ENCODE peak calls at places on chromosomes 12 and 14, in four cellular contexts. O, X, F and R are unnamed samples.

GRCh38 chr12:18428416-18428815 is 167.1 kb downstream of the PIK3C2G start:
- DNase-seq in O (peak), X (no peak), F (no peak), R (no peak)

GRCh38 chr14:90609376-90609775 is 206.9 kb downstream of the TTC7B start:
- DNase-seq in O (no peak), X (no peak), F (no peak), R (no peak)

GRCh38 chr12:87254371-87255030 is 774.7 kb downstream of the C12orf50 start:
- DNase-seq in O (no peak), X (no peak), F (no peak), R (no peak)

GRCh38 chr12:68340404-68341270 is 8.5 kb upstream of the MDM1 start:
- DNase-seq in O (peak), X (no peak), F (no peak), R (no peak)

GRCh38 chr12:52633383-52633782 is 15.0 kb upstream of the KRT73 start:
- DNase-seq in O (no peak), X (no peak), F (peak), R (no peak)

GRCh38 chr12:22284871-22285270 is 49.6 kb downstream of the ST8SIA1 start:
- DNase-seq in O (no peak), X (no peak), F (no peak), R (no peak)

GRCh38 chr14:94998702-94999101 is 158.6 kb downstream of the DICER1 start:
- DNase-seq in O (peak), X (no peak), F (no peak), R (peak)

GRCh38 chr14:68285421-68286179 is 466.0 kb downstream of the RAD51B start:
- DNase-seq in O (no peak), X (no peak), F (no peak), R (no peak)

GRCh38 chr12:49673446-49674317 is 33.5 kb downstream of the FMNL3 start:
- DNase-seq in O (no peak), X (no peak), F (no peak), R (peak)

GRCh38 chr12:27777141-27777540 is 2.9 kb upstream of the KLHL42 start:
- DNase-seq in O (no peak), X (no peak), F (no peak), R (no peak)

GRCh38 chr12:109252799-109253198 is 56.3 kb downstream of the FOXN4 start:
- DNase-seq in O (no peak), X (no peak), F (no peak), R (no peak)

GRCh38 chr12:62933871-62934798 is 815 bp downstream of the PPM1H start:
- DNase-seq in O (peak), X (no peak), F (peak), R (peak)

GRCh38 chr14:41873379-41874034 is 266.8 kb downstream of the LRFN5 start:
- DNase-seq in O (no peak), X (no peak), F (no peak), R (no peak)

GRCh38 chr14:54564799-54565235 is 2.1 kb upstream of the SAMD4A start:
- DNase-seq in O (peak), X (no peak), F (no peak), R (peak)

GRCh38 chr14:77707724-77708408 is at the start of the genes ALKBH1 and SLIRP:
- DNase-seq in O (peak), X (peak), F (peak), R (peak)

GRCh38 chr12:74790958-74791357 is 253.3 kb downstream of the ATXN7L3B start:
- DNase-seq in O (no peak), X (no peak), F (no peak), R (no peak)

GRCh38 chr12:116529048-116529447 is 30.1 kb upstream of the MAP1LC3B2 start:
- DNase-seq in O (peak), X (no peak), F (no peak), R (no peak)

GRCh38 chr14:55807059-55807499 is 227.1 kb downstream of the KTN1 start:
- DNase-seq in O (peak), X (peak), F (peak), R (no peak)

GRCh38 chr14:65164068-65164824 is 61.9 kb upstream of the MAX start:
- DNase-seq in O (peak), X (peak), F (peak), R (peak)

GRCh38 chr14:23729720-23730387 is 93.7 kb downstream of the DHRS2 start:
- DNase-seq in O (no peak), X (no peak), F (no peak), R (no peak)

GRCh38 chr14:95305145-95305544 is 14.6 kb downstream of the CLMN start:
- DNase-seq in O (no peak), X (no peak), F (no peak), R (no peak)

GRCh38 chr12:47844264-47845020 is 24.7 kb upstream of the HDAC7 start:
- DNase-seq in O (no peak), X (no peak), F (no peak), R (no peak)

GRCh38 chr12:118463677-118464076 is 87.3 kb downstream of the SUDS3 start:
- DNase-seq in O (no peak), X (no peak), F (no peak), R (no peak)

GRCh38 chr14:54774824-54775223 is 127.8 kb downstream of the GCH1 start:
- DNase-seq in O (no peak), X (no peak), F (no peak), R (no peak)

GRCh38 chr14:76382495-76382832 is 6.5 kb downstream of the ESRRB start:
- DNase-seq in O (no peak), X (no peak), F (no peak), R (no peak)
- TF ChIP-seq EZH2 in O (no peak), X (no peak), F (no peak), R (no peak)

GRCh38 chr12:93563807-93564538 is 8.5 kb upstream of the SOCS2 start:
- DNase-seq in O (peak), X (peak), F (peak), R (peak)
- TF ChIP-seq CTCF in O (peak), X (peak), F (peak), R (peak)

GRCh38 chr12:121038861-121039654 is at the start of gene OASL:
- DNase-seq in O (peak), X (no peak), F (peak), R (no peak)
- TF ChIP-seq EZH2phosphoT487 in O (no peak), X (no peak), F (no peak), R (no peak)

GRCh38 chr14:106808907-106809306 is 1282.5 kb downstream of the TMEM121 start:
- DNase-seq in O (no peak), X (no peak), F (no peak), R (no peak)

GRCh38 chr14:106809615-106810014 is 1283.2 kb downstream of the TMEM121 start:
- DNase-seq in O (no peak), X (no peak), F (no peak), R (no peak)

GRCh38 chr14:106813477-106813823 is 1287.1 kb downstream of the TMEM121 start:
- DNase-seq in O (no peak), X (no peak), F (no peak), R (no peak)

GRCh38 chr14:106811167-106811566 is 1284.8 kb downstream of the TMEM121 start:
- DNase-seq in O (no peak), X (no peak), F (no peak), R (no peak)

DNA sequence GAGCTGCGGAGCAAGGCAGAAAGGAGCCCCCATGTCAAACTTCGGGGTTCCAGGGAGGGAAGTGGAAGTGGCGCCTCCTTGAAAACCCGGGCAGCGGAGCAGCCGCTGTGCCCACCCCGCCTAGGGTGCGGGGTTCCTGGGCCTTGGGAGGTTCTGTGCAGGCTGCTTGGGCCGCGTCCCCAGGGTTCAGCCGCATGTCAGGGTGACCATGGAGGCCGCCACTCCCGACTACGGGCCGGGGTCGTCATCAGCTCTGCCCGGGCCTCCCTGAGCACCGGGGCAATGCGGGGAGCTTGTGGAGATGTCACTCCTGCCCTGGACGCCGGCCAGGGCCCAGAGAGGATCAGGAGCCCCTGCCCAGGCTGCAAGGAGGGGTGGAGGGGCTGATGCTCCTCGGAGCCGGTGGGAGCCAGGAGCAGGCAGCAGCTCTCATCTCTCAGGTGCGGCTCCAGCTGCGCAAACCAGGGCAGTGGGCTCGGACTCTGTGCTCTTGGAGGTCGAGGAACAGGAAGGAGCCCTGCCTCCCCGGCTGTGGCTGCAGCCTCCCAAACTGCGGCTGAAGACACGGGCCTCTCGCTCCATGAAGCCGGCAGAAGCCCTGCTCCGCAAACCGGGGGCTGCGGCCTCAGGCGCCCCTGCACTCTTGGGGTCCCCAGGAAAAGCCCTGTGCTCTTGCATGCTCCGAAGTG is 1286.5 kb downstream of the TMEM121 start:
- DNase-seq in O (no peak), X (no peak), F (no peak), R (no peak)
- TF ChIP-seq EZH2 in O (no peak), X (no peak), F (no peak), R (no peak)

DNA sequence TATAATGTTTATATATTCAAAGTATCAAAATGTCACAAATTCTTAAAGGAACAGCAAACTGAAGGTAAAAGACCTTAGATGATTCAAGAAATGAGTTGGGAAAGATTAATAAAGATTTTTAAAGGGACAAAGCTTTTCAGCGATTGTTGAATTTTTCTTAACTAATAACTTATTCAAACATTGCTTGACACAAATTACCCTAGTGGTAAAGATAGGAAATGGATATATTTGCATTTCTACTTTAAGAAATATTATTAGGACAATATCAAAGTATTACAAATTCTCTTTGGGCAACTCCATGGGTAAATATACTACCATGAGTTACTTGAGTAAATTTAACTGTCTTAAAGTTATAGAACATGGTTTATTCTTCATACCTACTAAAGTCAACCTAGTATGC is 266.0 kb upstream of the GARIN2 start:
- DNase-seq in O (no peak), X (no peak), F (no peak), R (no peak)
- TF ChIP-seq CTCF in O (peak), X (no peak), F (no peak), R (no peak)

GRCh38 chr12:85405781-85406522 is 125.9 kb downstream of the ALX1 start:
- DNase-seq in O (no peak), X (no peak), F (no peak), R (peak)
- TF ChIP-seq EZH2phosphoT487 in O (no peak), X (no peak), F (no peak), R (no peak)